ENCODE peak calls at places on chromosome 11, in seven cellular contexts. X, A, U, F, E, S and C are unnamed samples.

GRCh38 chr11:56748597-56748996 is at the start of gene OR9G4:
- DNase-seq in X (no peak), A (no peak), U (no peak), F (no peak), E (no peak), S (no peak), C (no peak)

GRCh38 chr11:62737196-62737595 is 8.9 kb downstream of the TTC9C start:
- DNase-seq in X (no peak), A (no peak), U (no peak), F (no peak), E (no peak), S (no peak), C (no peak)

GRCh38 chr11:119356349-119357031 is 10.0 kb upstream of the MFRP start:
- DNase-seq in X (peak), A (peak), U (peak), F (peak), E (peak), S (peak), C (peak)

GRCh38 chr11:45774786-45775185 is 30.2 kb upstream of the SLC35C1 start:
- DNase-seq in X (no peak), A (no peak), U (no peak), F (no peak), E (no peak), S (no peak), C (no peak)

GRCh38 chr11:69377953-69378302 is 84.0 kb downstream of the MYEOV start:
- DNase-seq in X (no peak), A (no peak), U (no peak), F (no peak), E (no peak), S (no peak), C (no peak)

GRCh38 chr11:95647355-95647754 is 142.2 kb downstream of the FAM76B start:
- DNase-seq in X (no peak), A (no peak), U (no peak), F (no peak), E (no peak), S (peak), C (no peak)

GRCh38 chr11:3073029-3073435 is 15.8 kb upstream of the CARS1 start:
- DNase-seq in X (no peak), A (no peak), U (no peak), F (no peak), E (no peak), S (peak), C (no peak)

GRCh38 chr11:75240381-75241035 is at the start of gene TPBGL:
- DNase-seq in X (no peak), A (no peak), U (peak), F (no peak), E (no peak), S (no peak), C (no peak)

GRCh38 chr11:17601206-17602075 is 54.4 kb downstream of the OTOG start:
- DNase-seq in X (no peak), A (no peak), U (no peak), F (no peak), E (no peak), S (no peak), C (no peak)

GRCh38 chr11:61162092-61162935 is 1.1 kb upstream of the VPS37C start:
- DNase-seq in X (peak), A (no peak), U (no peak), F (no peak), E (no peak), S (peak), C (no peak)

GRCh38 chr11:116792144-116792868 is 627 bp upstream of the APOA5 start:
- DNase-seq in X (no peak), A (no peak), U (no peak), F (no peak), E (no peak), S (no peak), C (no peak)

GRCh38 chr11:8533332-8533731 is 60.7 kb downstream of the STK33 start:
- DNase-seq in X (no peak), A (no peak), U (no peak), F (no peak), E (no peak), S (no peak), C (no peak)

GRCh38 chr11:15565846-15566245 is 451.1 kb downstream of the INSC start:
- DNase-seq in X (no peak), A (no peak), U (no peak), F (no peak), E (peak), S (no peak), C (no peak)